ENCODE peak calls at places on chromosomes 12 and 14, in eight cellular contexts. C is CMK, U is T-helper 9 cell, D is AG10803, S is Daoy, V is tibial nerve, P is T-cell, L is iris pigment epithelial cell. J is an unnamed sample.

GRCh38 chr12:53252349-53252916 is 15.7 kb upstream of the ESPL1 start:
- DNase-seq in C (no peak), U (no peak), D (peak; percentile 18), S (peak; percentile 26), V (no peak), P (no peak), L (peak; percentile 26), J (no peak)

GRCh38 chr14:75831455-75831854 is 150.3 kb downstream of the TGFB3 start:
- DNase-seq in C (peak; percentile 43), U (peak; percentile 1), D (peak; percentile 83), S (peak; percentile 88), V (peak; percentile 34), P (peak; percentile 51), L (peak; percentile 93), J (peak; percentile 73)

GRCh38 chr14:38209572-38210159 is 2.0 kb downstream of the SSTR1 start:
- DNase-seq in C (no peak), U (no peak), D (peak; percentile 40), S (no peak), V (no peak), P (no peak), L (no peak), J (peak; percentile 53)

GRCh38 chr14:91373591-91374245 is 43.9 kb downstream of the CCDC88C start:
- DNase-seq in C (no peak), U (peak; percentile 43), D (no peak), S (no peak), V (no peak), P (peak; percentile 61), L (no peak), J (no peak)

GRCh38 chr14:76034566-76034965 is 49.0 kb downstream of the IFT43 start:
- DNase-seq in C (no peak), U (no peak), D (no peak), S (no peak), V (no peak), P (no peak), L (no peak), J (peak; percentile 46)

GRCh38 chr14:87332001-87332400 is 661.0 kb downstream of the GALC start:
- DNase-seq in C (no peak), U (no peak), D (peak; percentile 63), S (peak; percentile 27), V (no peak), P (no peak), L (peak; percentile 21), J (peak; percentile 37)

GRCh38 chr12:123532021-123532420 is 1.5 kb downstream of the RILPL1 start:
- DNase-seq in C (peak; percentile 41), U (no peak), D (peak; percentile 27), S (peak; percentile 48), V (no peak), P (no peak), L (peak; percentile 53), J (peak; percentile 28)

GRCh38 chr12:50174971-50175715 is 8.0 kb upstream of the CERS5 start:
- DNase-seq in C (peak; percentile 56), U (no peak), D (peak; percentile 85), S (peak; percentile 58), V (no peak), P (no peak), L (peak; percentile 67), J (peak; percentile 73)